ENCODE peak calls at places on chromosomes 1 and 21, in six cellular contexts. F is AG08395, L is G401, S is NCI-H2029 treated with DMSO at 0.1 percent for 48 hours, C is OCI-LY7, Y is astrocyte of the spinal cord. G is an unnamed sample.

GRCh38 chr1:8342325-8342724 is 24.4 kb downstream of the SLC45A1 start:
- DNase-seq in F (peak; percentile 80), Y (peak; percentile 19), L (no peak), C (no peak), S (no peak), G (no peak)

GRCh38 chr1:66182551-66183178 is 351.3 kb upstream of the SGIP1 start:
- DNase-seq in C (no peak), S (peak; percentile 48), Y (peak; percentile 76), F (peak; percentile 46), L (no peak), G (peak; percentile 91)

GRCh38 chr1:205826975-205827374 is 14.0 kb upstream of the SLC41A1 start:
- DNase-seq in C (no peak), F (no peak), S (no peak), Y (no peak), L (no peak), G (no peak)

GRCh38 chr21:44720170-44720569 is 8.8 kb upstream of the TSPEAR start:
- DNase-seq in Y (no peak), F (no peak), S (no peak), C (no peak), L (no peak), G (no peak)

GRCh38 chr21:42084079-42084478 is 13.0 kb downstream of the UMODL1 start:
- DNase-seq in C (no peak), L (no peak), Y (no peak), S (no peak), F (no peak), G (no peak)

GRCh38 chr1:162117039-162117816 is 47.7 kb downstream of the NOS1AP start:
- DNase-seq in L (no peak), C (no peak), Y (no peak), S (no peak), F (no peak), G (no peak)

GRCh38 chr1:45421935-45422334 is 69.0 kb downstream of the TESK2 start:
- DNase-seq in Y (no peak), S (no peak), C (no peak), L (no peak), F (no peak), G (no peak)

GRCh38 chr21:45552696-45553391 is 10.6 kb upstream of the SLC19A1 start:
- DNase-seq in F (no peak), S (no peak), C (no peak), L (no peak), Y (no peak), G (no peak)

GRCh38 chr1:58206749-58207148 is 339.8 kb downstream of the OMA1 start:
- DNase-seq in L (no peak), F (no peak), C (no peak), Y (no peak), S (no peak), G (no peak)

GRCh38 chr21:44461005-44461404 is 5.7 kb downstream of the LRRC3 start:
- DNase-seq in S (no peak), C (no peak), Y (no peak), L (no peak), F (no peak), G (no peak)

GRCh38 chr1:94542088-94542671 is 621 bp upstream of the F3 start:
- DNase-seq in C (no peak), Y (peak; percentile 39), L (no peak), S (no peak), F (peak; percentile 67), G (peak; percentile 22)

GRCh38 chr1:62810420-62811274 is 26.7 kb downstream of the ATG4C start:
- DNase-seq in S (no peak), C (peak; percentile 55), Y (no peak), L (no peak), F (no peak), G (no peak)

GRCh38 chr1:8427493-8427892 is 109.6 kb downstream of the SLC45A1 start:
- DNase-seq in Y (peak; percentile 21), L (peak; percentile 25), C (peak; percentile 97), S (no peak), F (no peak), G (no peak)

GRCh38 chr21:15061747-15062146 is 3.1 kb downstream of the NRIP1 start:
- DNase-seq in C (no peak), L (no peak), S (no peak), F (no peak), Y (no peak), G (no peak)

GRCh38 chr1:8354038-8354437 is 36.1 kb downstream of the SLC45A1 start:
- DNase-seq in S (no peak), L (peak; percentile 55), F (no peak), Y (no peak), C (no peak), G (no peak)